ENCODE peak calls at places on chromosomes 1 and 21, in five cellular contexts. N, S, J, T and C are unnamed samples.

GRCh38 chr1:65687435-65688214 is 105.1 kb upstream of the PDE4B start:
- DNase-seq in S (peak), J (peak), N (peak), T (peak), C (peak)

GRCh38 chr1:227729144-227729880 is 5.8 kb downstream of the JMJD4 start:
- DNase-seq in S (peak), J (no peak), T (peak), N (no peak), C (no peak)

GRCh38 chr1:247465796-247466195 is 7.9 kb upstream of the OR2B11 start:
- DNase-seq in J (no peak), T (no peak), N (no peak), S (no peak), C (no peak)

GRCh38 chr21:46560568-46561447 is 44.1 kb downstream of the S100B start:
- DNase-seq in N (no peak), T (no peak), S (no peak), J (no peak), C (no peak)

GRCh38 chr1:10632691-10633090 is 157.9 kb downstream of the PEX14 start:
- DNase-seq in S (no peak), N (no peak), T (no peak), J (no peak), C (no peak)

GRCh38 chr1:176670853-176671252 is 207.9 kb downstream of the PAPPA2 start:
- DNase-seq in J (no peak), N (no peak), T (no peak), S (no peak), C (no peak)

GRCh38 chr1:113396585-113396984 is 6.3 kb downstream of the MAGI3 start:
- DNase-seq in J (peak), T (no peak), N (no peak), S (no peak), C (no peak)

GRCh38 chr1:150628766-150629114 is 672 bp downstream of the ENSA start:
- DNase-seq in S (no peak), T (no peak), N (no peak), J (no peak), C (no peak)

GRCh38 chr1:3657096-3657475 is 4.8 kb downstream of the TP73 start:
- DNase-seq in J (no peak), S (no peak), N (no peak), T (no peak), C (no peak)

GRCh38 chr1:160117709-160118183 is 2.2 kb downstream of the ATP1A2 start:
- DNase-seq in S (peak), T (no peak), N (no peak), J (peak), C (peak)

GRCh38 chr1:5621692-5622091 is 370.5 kb downstream of the NPHP4 start:
- DNase-seq in T (no peak), J (no peak), N (no peak), S (no peak), C (no peak)

GRCh38 chr1:10957151-10957550 is 55.3 kb upstream of the TARDBP start:
- DNase-seq in T (no peak), J (no peak), S (no peak), N (no peak), C (no peak)

GRCh38 chr1:1173061-1173792 is 453 bp upstream of the TTLL10 start:
- DNase-seq in J (no peak), T (no peak), S (no peak), N (no peak), C (no peak)